ENCODE peak calls at places on chromosomes 6 and 20, in seven cellular contexts. P is kidney epithelial cell, W is adrenal gland, O is endodermal cell, C is breast epithelium, T is ovary, S is PC-9. A is an unnamed sample. For H3K36me3, the result is how much of the 10 kb centered on the place peaks cover.

GRCh38 chr6:36387440-36388303 is at the start of gene ETV7:
- DNase-seq in T (peak), P (no peak), S (peak), W (peak), O (peak), C (no peak), A (no peak)

GRCh38 chr20:37417857-37418501 is 72.0 kb downstream of the SRC start:
- DNase-seq in P (no peak), S (no peak), T (no peak), C (no peak), W (no peak), O (no peak), A (no peak)

GRCh38 chr6:56760842-56761241 is 118.2 kb upstream of the DST start:
- DNase-seq in S (no peak), T (no peak), P (no peak), W (no peak), C (no peak), O (no peak), A (no peak)

GRCh38 chr6:138034229-138034628 is 73.0 kb downstream of the PERP start:
- DNase-seq in T (no peak), P (no peak), W (no peak), O (no peak), S (no peak), C (no peak), A (no peak)

GRCh38 chr20:40897177-40897700 is 131.4 kb upstream of the TOP1 start:
- DNase-seq in T (no peak), C (no peak), P (no peak), S (no peak), O (no peak), W (no peak), A (no peak)

GRCh38 chr6:2812695-2813094 is 29.0 kb downstream of the SERPINB1 start:
- DNase-seq in W (no peak), S (no peak), P (no peak), O (no peak), C (no peak), T (no peak), A (no peak)

GRCh38 chr6:139996253-139996834 is 621.9 kb upstream of the CITED2 start:
- DNase-seq in W (no peak), P (no peak), C (no peak), S (no peak), T (no peak), O (peak), A (no peak)

GRCh38 chr6:165096868-165097267 is 212.5 kb downstream of the C6orf118 start:
- DNase-seq in S (no peak), T (no peak), P (no peak), W (no peak), C (no peak), O (no peak), A (no peak)

GRCh38 chr6:43899830-43900229 is 129.8 kb downstream of the VEGFA start:
- DNase-seq in P (no peak), O (no peak), C (no peak), T (no peak), W (no peak), S (no peak), A (no peak)

GRCh38 chr20:20457392-20458126 is 89.7 kb downstream of the INSM1 start:
- DNase-seq in C (no peak), S (no peak), P (no peak), O (no peak), T (no peak), W (no peak), A (no peak)

GRCh38 chr20:32470025-32470861 is 112.1 kb downstream of the ASXL1 start:
- DNase-seq in S (no peak), C (no peak), W (peak), T (peak), P (peak), O (peak), A (no peak)

GRCh38 chr20:25148181-25148981 is 47.1 kb upstream of the ENTPD6 start:
- DNase-seq in T (peak), C (no peak), S (no peak), P (no peak), W (peak), O (peak), A (no peak)

GRCh38 chr6:37239511-37239910 is 18.1 kb upstream of the TBC1D22B start:
- DNase-seq in W (no peak), C (no peak), P (no peak), T (no peak), O (no peak), S (no peak), A (no peak)

GRCh38 chr6:89284963-89285735 is 29.9 kb downstream of the GABRR2 start:
- DNase-seq in P (no peak), O (no peak), C (no peak), W (no peak), S (no peak), T (no peak), A (no peak)

DNA sequence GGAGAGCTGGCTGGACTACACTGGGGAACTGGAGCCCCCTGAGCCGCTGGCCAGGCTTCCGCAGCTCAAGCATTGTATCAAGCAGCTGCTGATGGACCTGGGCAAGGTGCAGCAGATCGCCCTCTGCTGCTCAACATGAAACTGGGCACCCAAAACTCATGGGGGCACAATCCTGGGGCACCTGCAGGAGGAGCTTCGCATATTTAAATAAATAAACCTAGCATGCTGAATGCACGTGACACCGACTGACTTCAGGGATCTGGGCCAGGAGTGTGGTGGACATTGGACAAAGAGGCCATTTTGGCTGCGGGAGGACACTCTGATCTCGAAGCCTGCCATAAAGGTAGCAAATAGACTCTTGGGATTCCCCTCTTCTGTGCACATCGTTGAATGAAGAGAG is 6.8 kb downstream of the SCAND1 start:
- DNase-seq in C (no peak), W (no peak), P (no peak), O (peak), T (no peak), S (peak), A (no peak)
- TF ChIP-seq CTCF in C (no peak), W (no peak), P (peak), O (peak), T (no peak), S (peak), A (no peak)

GRCh38 chr6:112081569-112081968 is 5.7 kb downstream of the TUBE1 start:
- DNase-seq in W (no peak), C (no peak), S (no peak), T (no peak), P (no peak), O (no peak), A (no peak)
- H3K36me3 ChIP-seq in W (under half), C (under half), S (half or more), T (under half), P (under half), O (half or more), A (under half)

GRCh38 chr6:125781307-125781868 is 9.4 kb upstream of the NCOA7 start:
- DNase-seq in C (no peak), O (no peak), P (no peak), S (no peak), W (peak), T (peak), A (no peak)

GRCh38 chr6:125780540-125781306 is 10.0 kb upstream of the NCOA7 start:
- DNase-seq in P (no peak), O (peak), S (peak), T (peak), C (peak), W (peak), A (peak)

GRCh38 chr6:125784365-125784764 is 6.4 kb upstream of the NCOA7 start:
- DNase-seq in T (no peak), W (no peak), P (no peak), O (no peak), C (no peak), S (no peak), A (no peak)

DNA sequence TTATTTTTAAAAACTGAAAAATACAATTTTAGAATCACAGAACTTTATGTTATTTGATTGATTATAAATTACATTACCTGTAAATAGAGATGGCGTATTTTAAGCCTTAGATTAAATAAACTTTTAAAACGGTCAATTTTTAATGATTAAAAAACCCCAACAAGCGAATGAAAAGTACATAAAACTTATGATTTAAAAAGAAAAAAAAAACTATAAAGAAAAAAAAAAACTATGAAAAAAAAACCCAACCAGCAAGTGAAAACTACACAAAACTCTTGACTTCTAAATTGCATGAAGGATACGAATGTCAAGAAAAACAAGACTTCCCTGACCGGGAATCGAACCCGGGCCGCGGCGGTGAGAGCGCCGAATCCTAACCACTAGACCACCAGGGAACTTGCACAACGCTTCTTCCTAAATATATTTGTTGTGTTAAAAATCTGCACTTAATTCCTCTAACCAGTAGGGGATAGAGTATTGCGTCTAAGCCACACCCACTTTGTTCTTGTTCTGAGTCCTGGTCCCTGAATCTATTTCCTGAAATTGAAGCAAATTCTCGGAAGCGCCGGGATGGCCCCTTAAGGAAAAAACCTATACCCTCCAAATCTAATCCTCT is 10.7 kb upstream of the NCOA7 start:
- DNase-seq in C (peak), O (peak), S (peak), T (peak), W (peak), P (peak), A (peak)
- TF ChIP-seq CTCF in C (peak), O (peak), S (peak), T (peak), W (peak), P (peak), A (peak)

DNA sequence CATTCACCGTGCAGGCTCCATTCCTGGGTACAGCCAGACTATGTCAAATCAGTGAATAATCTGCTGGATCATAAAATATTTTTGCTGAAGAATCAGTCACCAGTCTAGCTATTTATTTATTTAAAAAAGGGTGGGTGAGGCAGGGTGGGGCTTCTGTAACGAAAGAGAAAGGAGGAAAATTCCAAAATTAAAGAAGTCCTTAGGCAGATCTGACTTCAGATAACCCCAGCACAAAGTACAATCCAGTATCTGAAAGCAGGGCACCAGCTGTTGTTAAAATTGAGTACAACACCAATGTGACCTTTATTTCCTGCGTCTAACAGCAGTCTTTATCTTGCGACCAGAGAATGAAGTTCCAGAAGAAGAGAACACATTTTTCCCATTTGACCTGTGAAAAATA is 15.7 kb downstream of the FAM8A1 start:
- DNase-seq in P (no peak), W (no peak), O (no peak), S (no peak), T (no peak), C (no peak), A (no peak)
- H3K36me3 ChIP-seq in P (under half), W (under half), O (half or more), S (under half), T (under half), C (under half), A (under half)

DNA sequence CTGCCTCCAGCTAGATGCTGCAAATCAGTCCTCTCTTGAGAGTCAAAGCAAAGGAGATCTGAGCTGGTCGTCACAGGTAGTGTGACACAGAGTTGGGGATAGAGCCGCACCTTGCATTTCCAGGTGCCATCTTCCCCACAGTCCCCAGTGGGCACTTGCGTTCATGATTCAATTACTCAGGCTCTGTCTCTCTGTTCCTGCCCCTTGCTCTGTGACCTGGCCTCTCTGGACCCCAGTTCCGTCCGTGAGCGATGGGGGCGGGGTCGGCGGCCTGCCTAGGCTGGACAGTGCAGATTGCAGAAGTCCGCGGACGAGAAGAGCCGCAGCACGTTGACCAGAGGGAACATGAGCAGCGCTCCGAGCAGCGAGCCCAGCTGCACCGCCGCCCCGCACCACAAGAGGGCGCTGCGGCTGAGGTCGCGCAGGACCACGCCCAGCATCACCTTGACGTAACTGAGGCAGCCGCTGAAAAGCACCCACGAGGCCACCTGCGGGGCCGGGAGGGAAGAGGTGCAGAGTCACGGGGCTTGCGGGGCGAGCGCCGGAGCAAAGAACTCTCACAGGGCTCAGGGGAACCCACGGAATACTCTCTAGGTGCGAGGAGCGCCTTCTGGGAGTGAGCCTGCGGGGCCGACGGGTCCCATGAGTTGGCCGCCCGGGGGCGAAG is 7.4 kb downstream of the SLC52A3 start:
- DNase-seq in P (no peak), T (no peak), S (no peak), C (no peak), W (peak), O (peak), A (no peak)
- TF ChIP-seq CTCF in P (peak), T (no peak), S (peak), C (peak), W (peak), O (peak), A (peak)

DNA sequence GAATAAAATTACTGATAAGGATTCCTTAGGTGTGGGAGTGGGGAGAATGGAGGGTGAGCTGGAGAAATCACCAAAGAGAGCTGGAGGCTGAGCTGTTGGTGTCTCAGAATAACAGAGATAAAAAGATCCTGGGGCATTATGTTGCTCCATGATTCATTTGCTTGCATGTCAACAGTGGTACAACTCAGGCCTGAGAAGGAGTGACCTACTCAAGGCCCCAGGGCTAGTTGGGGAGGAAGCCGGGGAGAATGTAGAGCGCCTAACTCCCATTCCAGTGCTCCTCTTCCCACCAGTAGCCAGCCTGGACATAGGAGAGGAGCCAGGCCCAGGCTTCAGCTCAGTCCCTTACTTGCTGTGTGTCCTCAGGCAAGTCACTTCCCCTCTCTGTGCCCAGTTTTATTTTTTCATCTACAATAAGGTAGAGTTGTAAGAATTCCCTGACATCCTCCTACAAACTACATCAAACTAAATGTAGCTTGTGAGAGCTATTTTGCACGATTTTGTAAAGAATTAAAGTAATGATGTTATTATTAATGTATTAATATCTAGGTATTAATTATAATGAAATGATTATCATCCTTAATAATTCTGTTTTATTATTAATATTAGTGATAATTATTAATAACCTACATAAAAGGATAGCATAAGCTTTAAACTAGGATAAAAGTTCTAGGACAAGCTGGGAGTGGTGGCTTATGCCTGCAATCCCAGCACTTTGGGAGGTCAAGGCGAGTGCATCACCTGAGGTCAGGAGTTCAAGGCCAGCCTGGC is 250.9 kb upstream of the SULF2 start:
- DNase-seq in W (no peak), P (no peak), T (no peak), O (peak), S (no peak), C (no peak), A (no peak)
- H3K36me3 ChIP-seq in W (under half), P (under half), T (under half), O (under half), S (under half), C (under half), A (under half)

GRCh38 chr6:136792066-136792944 is at the start of gene MAP3K5:
- DNase-seq in C (peak), T (peak), W (peak), O (peak), S (peak), P (no peak), A (peak)
- TF ChIP-seq CTCF in C (peak), T (peak), W (no peak), O (no peak), S (no peak), P (peak), A (peak)

GRCh38 chr20:1401431-1401907 is 8.6 kb upstream of the FKBP1A start:
- DNase-seq in O (no peak), T (no peak), W (no peak), S (no peak), P (no peak), C (no peak), A (no peak)
- H3K36me3 ChIP-seq in O (under half), T (under half), W (under half), S (under half), P (under half), C (under half), A (under half)

GRCh38 chr6:73391735-73392134 is 2.9 kb upstream of the DDX43 start:
- DNase-seq in S (no peak), O (no peak), W (no peak), T (no peak), P (no peak), C (no peak), A (no peak)

GRCh38 chr6:73393278-73393677 is 1.4 kb upstream of the DDX43 start:
- DNase-seq in P (no peak), C (no peak), T (no peak), W (no peak), O (no peak), S (no peak), A (no peak)

GRCh38 chr6:73388433-73388799 is 6.2 kb upstream of the DDX43 start:
- DNase-seq in O (no peak), C (no peak), P (no peak), T (no peak), S (no peak), W (no peak), A (no peak)

GRCh38 chr6:73389854-73390253 is 4.8 kb upstream of the DDX43 start:
- DNase-seq in C (no peak), T (no peak), P (no peak), S (no peak), W (no peak), O (no peak), A (no peak)

DNA sequence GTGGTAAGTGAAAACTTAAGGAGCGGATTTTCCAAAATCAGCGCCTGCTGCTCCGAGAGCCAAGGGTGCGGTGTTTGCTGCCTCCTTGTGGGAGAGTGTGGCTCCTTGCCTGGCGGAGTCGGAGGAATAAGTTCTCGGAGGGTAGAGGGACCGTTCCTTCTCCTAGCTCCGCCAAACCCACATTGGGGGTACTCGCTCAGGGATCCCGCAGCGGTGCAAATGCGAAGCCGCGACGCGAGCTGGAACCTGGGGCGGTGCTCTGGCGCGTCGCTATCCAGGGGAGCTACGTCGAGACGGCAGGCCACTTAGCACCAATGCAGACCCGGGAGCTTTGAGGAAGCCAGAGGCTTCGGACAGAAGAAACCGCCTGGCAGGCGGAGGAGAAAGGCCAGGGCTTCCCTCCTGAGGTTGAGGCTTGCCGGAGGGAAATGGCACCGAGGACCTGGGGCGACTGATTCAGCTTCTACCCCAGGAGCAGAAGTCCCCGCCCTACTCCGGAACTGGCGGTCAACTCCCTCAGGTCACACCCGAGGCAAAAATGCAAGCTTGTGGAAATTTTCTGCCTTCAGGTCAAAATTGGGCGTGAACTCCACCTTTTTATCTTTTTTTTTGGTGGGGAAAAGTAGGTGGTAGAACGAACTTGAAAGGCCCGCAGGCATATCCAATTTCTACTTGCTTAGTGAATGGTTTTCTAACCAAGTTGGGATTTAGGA is 5.7 kb upstream of the DDX43 start:
- DNase-seq in W (peak), C (no peak), T (peak), P (no peak), S (peak), O (peak), A (no peak)
- TF ChIP-seq CTCF in W (peak), C (peak), T (no peak), P (peak), S (peak), O (peak), A (peak)

A was measured in gastrocnemius medialis.